ENCODE peak calls at places on chromosomes 12 and 14, in nine cellular contexts. M is GM13977, B is mammary epithelial cell, Q is vagina, A is right atrium auricular region, F is upper lobe of right lung, D is fibroblast of mammary gland, I is Peyer's patch, Y is esophagus squamous epithelium. N is an unnamed sample.

GRCh38 chr14:104437703-104438102 is 141.9 kb upstream of the C14orf180 start:
- DNase-seq in M (no peak), B (no peak), Q (peak; percentile 44), A (no peak), F (peak; percentile 46), D (no peak), I (no peak), Y (no peak), N (no peak)

GRCh38 chr14:20798318-20798717 is 4.3 kb downstream of the RNASE1 start:
- DNase-seq in M (no peak), B (no peak), Q (no peak), A (no peak), F (no peak), D (no peak), I (no peak), Y (no peak), N (no peak)

GRCh38 chr12:10584415-10584814 is 29.0 kb downstream of the MAGOHB start:
- DNase-seq in M (no peak), B (no peak), Q (no peak), A (no peak), F (no peak), D (peak; percentile 67), I (no peak), Y (no peak), N (no peak)

GRCh38 chr12:14836336-14837210 is 6.8 kb downstream of the ART4 start:
- DNase-seq in M (no peak), B (peak; percentile 84), Q (no peak), A (no peak), F (no peak), D (peak; percentile 90), I (no peak), Y (no peak), N (no peak)

GRCh38 chr14:65237956-65238355 is 135.6 kb upstream of the MAX start:
- DNase-seq in M (no peak), B (no peak), Q (no peak), A (no peak), F (no peak), D (no peak), I (no peak), Y (no peak), N (no peak)

GRCh38 chr12:99157946-99158345 is 489.6 kb upstream of the GARIN6 start:
- DNase-seq in M (no peak), B (no peak), Q (no peak), A (no peak), F (no peak), D (peak; percentile 5), I (no peak), Y (no peak), N (no peak)

GRCh38 chr14:105864116-105864515 is 337.7 kb downstream of the TMEM121 start:
- DNase-seq in M (no peak), B (no peak), Q (no peak), A (no peak), F (no peak), D (no peak), I (no peak), Y (no peak), N (peak; percentile 1)

GRCh38 chr12:52753283-52753682 is 23.9 kb downstream of the KRT76 start:
- DNase-seq in M (no peak), B (no peak), Q (no peak), A (no peak), F (no peak), D (no peak), I (no peak), Y (no peak), N (no peak)

GRCh38 chr12:15629108-15629507 is 160.1 kb downstream of the EPS8 start:
- DNase-seq in M (no peak), B (peak; percentile 88), Q (peak; percentile 96), A (peak; percentile 94), F (no peak), D (peak; percentile 100), I (no peak), Y (no peak), N (peak; percentile 4)

GRCh38 chr14:105862581-105863239 is 336.3 kb downstream of the TMEM121 start:
- DNase-seq in M (peak; percentile 22), B (no peak), Q (no peak), A (no peak), F (peak; percentile 38), D (no peak), I (no peak), Y (no peak), N (peak; percentile 24)

GRCh38 chr12:98352218-98352811 is 163.1 kb upstream of the TMPO start:
- DNase-seq in M (peak; percentile 42), B (peak; percentile 87), Q (no peak), A (no peak), F (no peak), D (peak; percentile 87), I (no peak), Y (no peak), N (no peak)

GRCh38 chr12:90335561-90335960 is 619.4 kb downstream of the CCER1 start:
- DNase-seq in M (no peak), B (no peak), Q (no peak), A (no peak), F (no peak), D (peak; percentile 70), I (no peak), Y (no peak), N (no peak)

GRCh38 chr14:98069712-98070133 is 1202.3 kb downstream of the BCL11B start:
- DNase-seq in M (no peak), B (peak; percentile 85), Q (no peak), A (no peak), F (no peak), D (no peak), I (peak; percentile 45), Y (no peak), N (no peak)

GRCh38 chr14:100106260-100106659 is 41.0 kb downstream of the EVL start:
- DNase-seq in M (no peak), B (no peak), Q (no peak), A (no peak), F (no peak), D (no peak), I (no peak), Y (no peak), N (no peak)

GRCh38 chr12:82517027-82517426 is 158.7 kb downstream of the METTL25 start:
- DNase-seq in M (no peak), B (peak; percentile 14), Q (no peak), A (no peak), F (no peak), D (peak; percentile 12), I (no peak), Y (no peak), N (no peak)
- TF ChIP-seq CTCF in M (peak; percentile 50), B (peak; percentile 55), Q (no peak), A (no peak), F (peak; percentile 24), D (peak; percentile 51), I (no peak), Y (peak; percentile 47), N (peak; percentile 36)

DNA sequence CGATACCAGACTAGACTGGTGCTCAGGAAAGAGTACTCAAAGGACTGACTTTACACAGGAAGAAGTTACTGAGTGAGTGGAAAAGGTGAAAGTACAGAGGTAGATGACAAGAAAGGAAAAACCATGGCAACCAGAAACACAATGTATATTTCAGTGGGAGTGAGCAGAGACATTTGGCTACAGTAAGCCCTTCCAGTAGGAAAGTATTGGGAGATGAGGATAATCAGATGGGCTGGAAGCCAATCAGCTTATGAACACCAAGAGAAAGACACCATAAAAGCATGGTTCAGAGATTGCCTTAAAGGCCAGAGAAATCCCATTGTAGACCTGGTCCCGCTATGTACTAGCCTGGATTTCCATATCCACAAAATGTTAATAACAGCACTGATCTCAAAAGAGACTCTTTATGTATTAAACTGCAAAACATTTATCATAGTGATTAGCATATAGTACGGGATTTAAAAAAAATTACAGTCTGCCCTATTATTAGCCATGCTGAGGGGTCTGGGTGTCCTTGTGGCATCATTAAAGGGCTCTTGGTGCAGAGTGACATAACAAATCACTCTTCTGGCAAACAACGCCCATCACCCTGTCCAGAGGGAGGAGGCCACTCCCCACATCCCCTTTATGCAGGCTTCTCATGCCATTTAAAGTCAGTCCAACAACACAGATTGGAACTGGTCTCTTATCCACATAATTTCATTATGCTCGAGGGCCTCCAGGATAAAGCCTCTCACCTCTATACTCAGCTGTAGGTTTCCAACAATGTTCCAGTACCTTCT is 51.3 kb downstream of the TMTC1 start:
- DNase-seq in M (no peak), B (peak; percentile 47), Q (no peak), A (no peak), F (no peak), D (no peak), I (no peak), Y (no peak), N (no peak)
- TF ChIP-seq CTCF in M (no peak), B (no peak), Q (no peak), A (no peak), F (no peak), D (no peak), I (no peak), Y (no peak), N (no peak)

DNA sequence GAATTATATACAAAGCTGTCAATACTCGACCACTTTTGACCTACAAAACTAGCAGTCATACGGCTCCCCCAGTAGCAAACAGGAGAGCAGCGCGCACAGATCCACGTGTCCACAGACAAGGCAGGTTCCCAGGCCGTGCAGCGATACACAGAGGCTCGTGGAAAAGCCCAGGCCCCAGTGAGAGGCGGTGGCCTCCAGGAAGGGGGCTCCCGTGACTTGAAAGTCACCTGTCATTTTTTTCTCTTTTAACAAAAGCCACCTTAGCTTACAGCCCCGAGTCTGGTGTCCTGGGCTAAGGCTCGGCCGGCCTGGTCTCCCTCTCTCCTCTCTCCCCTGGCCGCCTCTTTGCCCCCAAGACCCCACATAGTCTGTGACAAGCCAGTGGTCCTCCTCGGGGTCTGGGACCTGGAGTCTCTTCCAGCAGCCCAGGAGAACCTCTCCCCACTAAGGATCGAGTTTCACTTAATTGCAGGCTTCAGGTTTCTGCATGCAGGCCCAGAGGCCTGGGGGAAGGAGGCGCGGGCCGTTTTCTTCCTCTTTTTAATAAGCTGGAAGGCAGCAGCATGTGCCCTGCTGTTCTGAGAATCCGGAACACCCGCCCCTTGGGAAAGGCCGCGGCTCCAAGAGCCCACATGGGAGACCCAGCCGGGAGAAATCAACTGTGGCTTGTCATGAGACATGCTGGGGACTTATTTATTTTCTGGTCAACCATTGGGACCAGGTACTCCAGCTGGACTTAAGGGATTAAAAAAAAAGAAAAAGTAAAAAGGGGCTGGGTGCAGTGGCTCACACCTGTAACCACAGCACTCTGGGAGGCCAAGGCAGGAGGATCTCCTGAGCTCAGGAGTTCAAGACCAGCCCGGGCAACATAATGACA is 15.9 kb downstream of the NCOR2 start:
- DNase-seq in M (no peak), B (no peak), Q (no peak), A (no peak), F (peak; percentile 86), D (no peak), I (peak; percentile 48), Y (no peak), N (no peak)
- TF ChIP-seq CTCF in M (peak; percentile 4), B (no peak), Q (no peak), A (no peak), F (no peak), D (no peak), I (no peak), Y (no peak), N (no peak)

DNA sequence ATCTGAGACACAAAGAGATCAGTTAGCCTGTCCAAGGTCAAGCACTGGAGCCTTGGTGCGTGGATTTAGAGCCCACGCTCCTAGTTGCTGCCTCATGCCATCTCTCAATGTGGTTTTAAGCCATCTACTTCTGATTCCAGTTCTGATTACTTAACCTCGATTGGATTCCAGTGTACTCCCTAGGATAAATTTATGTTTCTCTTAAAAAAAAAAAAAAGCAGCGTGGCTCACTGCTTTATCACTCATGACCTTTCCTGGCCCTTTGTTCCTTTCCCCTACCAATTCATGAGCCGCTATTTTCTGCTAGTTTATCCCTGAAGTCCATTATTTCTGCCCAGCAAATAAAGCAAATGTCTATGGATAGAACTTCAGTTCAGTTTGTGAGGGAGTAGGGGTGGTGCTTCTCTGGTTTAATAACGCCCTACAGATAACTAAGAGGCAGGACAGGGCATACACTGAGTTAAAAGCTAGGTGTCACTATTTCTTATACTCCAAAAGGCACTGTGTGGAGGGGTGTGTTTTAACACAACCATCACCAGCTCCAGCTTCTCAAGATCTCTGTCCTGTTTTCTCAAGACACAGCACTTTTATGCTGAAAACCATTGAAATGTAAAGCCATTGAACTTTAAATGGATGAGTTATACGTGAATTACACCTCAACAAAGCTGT is 9.8 kb upstream of the PARP11 start:
- DNase-seq in M (peak; percentile 31), B (peak; percentile 26), Q (no peak), A (no peak), F (no peak), D (peak; percentile 31), I (no peak), Y (no peak), N (peak; percentile 53)
- TF ChIP-seq CTCF in M (peak; percentile 42), B (peak; percentile 14), Q (no peak), A (no peak), F (no peak), D (peak; percentile 36), I (no peak), Y (peak; percentile 45), N (peak; percentile 33)